ENCODE peak calls at places on chromosome 4, in five cellular contexts. N is Right ventricle myocardium superior; F is foreskin keratinocyte; H is effector memory CD8-positive, alpha-beta T cell; Z is activated B cell treated with CpG ODN at 0.5 μM for 24 hours. U is an unnamed sample.

GRCh38 chr4:82042042-82042441 is 331.7 kb downstream of the HNRNPD start:
- ATAC-seq in N (no peak), F (peak), H (no peak), Z (no peak), U (no peak)

GRCh38 chr4:53920116-53920515 is 144.3 kb downstream of the CHIC2 start:
- ATAC-seq in N (no peak), F (no peak), H (no peak), Z (no peak), U (no peak)

GRCh38 chr4:187565416-187565815 is 430.2 kb upstream of the ZFP42 start:
- ATAC-seq in N (no peak), F (no peak), H (no peak), Z (no peak), U (no peak)

GRCh38 chr4:67104145-67104544 is 441.2 kb downstream of the CENPC start:
- ATAC-seq in N (no peak), F (no peak), H (no peak), Z (no peak), U (peak)

GRCh38 chr4:55980725-55981124 is 32.0 kb downstream of the CEP135 start:
- ATAC-seq in N (no peak), F (no peak), H (no peak), Z (peak), U (no peak)

GRCh38 chr4:114005569-114006442 is 26.4 kb upstream of the ARSJ start:
- ATAC-seq in N (no peak), F (peak), H (peak), Z (no peak), U (peak)

GRCh38 chr4:6253961-6254360 is 15.7 kb upstream of the WFS1 start:
- ATAC-seq in N (no peak), F (no peak), H (no peak), Z (no peak), U (no peak)

GRCh38 chr4:13953083-13953482 is 325.6 kb upstream of the BOD1L1 start:
- ATAC-seq in N (no peak), F (peak), H (no peak), Z (no peak), U (no peak)

GRCh38 chr4:3179126-3179706 is 69.7 kb upstream of the MSANTD1 start:
- ATAC-seq in N (no peak), F (no peak), H (no peak), Z (no peak), U (no peak)

GRCh38 chr4:153447175-153447887 is 18.8 kb upstream of the TMEM131L start:
- ATAC-seq in N (peak), F (no peak), H (no peak), Z (no peak), U (peak)

GRCh38 chr4:2817701-2818350 is 24.9 kb downstream of the SH3BP2 start:
- ATAC-seq in N (peak), F (peak), H (peak), Z (peak), U (peak)

GRCh38 chr4:78591404-78591803 is 39.8 kb downstream of the ANXA3 start:
- ATAC-seq in N (peak), F (no peak), H (no peak), Z (no peak), U (no peak)

GRCh38 chr4:31088600-31089230 is 368.5 kb downstream of the PCDH7 start:
- ATAC-seq in N (peak), F (no peak), H (no peak), Z (no peak), U (no peak)

GRCh38 chr4:85968945-85969830 is 390.7 kb downstream of the MAPK10 start:
- ATAC-seq in N (peak), F (peak), H (no peak), Z (no peak), U (no peak)

GRCh38 chr4:113744667-113745241 is 16.8 kb downstream of the CAMK2D start:
- ATAC-seq in N (no peak), F (no peak), H (no peak), Z (no peak), U (no peak)

GRCh38 chr4:122747883-122748282 is 15.4 kb downstream of the BBS12 start:
- ATAC-seq in N (no peak), F (peak), H (no peak), Z (no peak), U (no peak)

GRCh38 chr4:90753068-90753467 is 625.9 kb downstream of the CCSER1 start:
- ATAC-seq in N (no peak), F (no peak), H (no peak), Z (no peak), U (no peak)

GRCh38 chr4:12211636-12212035 is 782.9 kb upstream of the HS3ST1 start:
- ATAC-seq in N (no peak), F (no peak), H (no peak), Z (no peak), U (no peak)

GRCh38 chr4:76494243-76494642 is 59.2 kb downstream of the SHROOM3 start:
- ATAC-seq in N (no peak), F (no peak), H (no peak), Z (no peak), U (peak)

GRCh38 chr4:82782626-82783025 is 16.0 kb downstream of the SCD5 start:
- ATAC-seq in N (no peak), F (no peak), H (no peak), Z (no peak), U (no peak)

GRCh38 chr4:148170408-148171385 is 271.5 kb downstream of the NR3C2 start:
- ATAC-seq in N (no peak), F (peak), H (peak), Z (no peak), U (no peak)